ENCODE peak calls at places on chromosomes 12 and 14, in five cellular contexts. C is HepG2, Y is neuronal stem cell, R is fibroblast of lung, O is mammary epithelial cell. M is an unnamed sample.

GRCh38 chr14:39050389-39050788 is 52.6 kb downstream of the SEC23A start:
- DNase-seq in Y (no peak), R (peak; percentile 85), O (peak; percentile 88), C (no peak), M (no peak)

GRCh38 chr12:29796823-29797263 is 13.1 kb upstream of the TMTC1 start:
- DNase-seq in C (no peak), Y (no peak), R (peak; percentile 93), O (peak; percentile 81), M (peak; percentile 86)

GRCh38 chr14:77508249-77508648 is 9.6 kb upstream of the ISM2 start:
- DNase-seq in Y (no peak), O (peak; percentile 39), R (peak; percentile 76), C (peak; percentile 91), M (no peak)

GRCh38 chr14:105538481-105539049 is 12.2 kb downstream of the TMEM121 start:
- DNase-seq in R (no peak), C (no peak), O (no peak), Y (no peak), M (no peak)

GRCh38 chr12:57483466-57483865 is 3.8 kb upstream of the ARHGAP9 start:
- DNase-seq in R (peak; percentile 86), O (no peak), C (no peak), Y (no peak), M (no peak)

GRCh38 chr14:58882577-58883018 is 244.8 kb downstream of the DACT1 start:
- DNase-seq in R (peak; percentile 81), C (no peak), O (no peak), Y (no peak), M (peak; percentile 42)

GRCh38 chr14:76887196-76887595 is 61.0 kb downstream of the LRRC74A start:
- DNase-seq in C (no peak), Y (no peak), R (no peak), O (no peak), M (peak; percentile 38)

GRCh38 chr12:50862316-50862715 is 19.6 kb downstream of the TMPRSS12 start:
- DNase-seq in O (peak; percentile 55), Y (no peak), R (peak; percentile 66), C (no peak), M (peak; percentile 51)

GRCh38 chr12:64931321-64931720 is 106.9 kb downstream of the TBC1D30 start:
- DNase-seq in C (no peak), R (no peak), Y (no peak), O (no peak), M (no peak)

GRCh38 chr12:10082057-10082874 is 16.5 kb downstream of the CLEC1A start:
- DNase-seq in Y (no peak), O (peak; percentile 6), R (no peak), C (no peak), M (no peak)

GRCh38 chr14:33455998-33456397 is 494.9 kb downstream of the EGLN3 start:
- DNase-seq in O (no peak), R (peak; percentile 34), C (no peak), Y (no peak), M (no peak)

GRCh38 chr12:38160318-38161122 is 156.1 kb upstream of the ALG10B start:
- DNase-seq in C (no peak), O (no peak), R (no peak), Y (no peak), M (no peak)

GRCh38 chr12:38161123-38162000 is 155.2 kb upstream of the ALG10B start:
- DNase-seq in O (no peak), Y (no peak), R (no peak), C (no peak), M (no peak)

GRCh38 chr12:38163442-38163801 is 153.2 kb upstream of the ALG10B start:
- DNase-seq in O (no peak), Y (no peak), C (no peak), R (no peak), M (no peak)

GRCh38 chr12:38162708-38163441 is 153.7 kb upstream of the ALG10B start:
- DNase-seq in Y (no peak), C (no peak), O (no peak), R (no peak), M (no peak)

GRCh38 chr12:38162013-38162412 is 154.6 kb upstream of the ALG10B start:
- DNase-seq in Y (no peak), C (no peak), O (no peak), R (no peak), M (no peak)
- H3K9me3 ChIP-seq in Y (no peaks in the 10 kb centered on the region), C (no peaks in the 10 kb centered on the region), O (no peaks in the 10 kb centered on the region), R (no peaks in the 10 kb centered on the region), M (no peaks in the 10 kb centered on the region)

DNA sequence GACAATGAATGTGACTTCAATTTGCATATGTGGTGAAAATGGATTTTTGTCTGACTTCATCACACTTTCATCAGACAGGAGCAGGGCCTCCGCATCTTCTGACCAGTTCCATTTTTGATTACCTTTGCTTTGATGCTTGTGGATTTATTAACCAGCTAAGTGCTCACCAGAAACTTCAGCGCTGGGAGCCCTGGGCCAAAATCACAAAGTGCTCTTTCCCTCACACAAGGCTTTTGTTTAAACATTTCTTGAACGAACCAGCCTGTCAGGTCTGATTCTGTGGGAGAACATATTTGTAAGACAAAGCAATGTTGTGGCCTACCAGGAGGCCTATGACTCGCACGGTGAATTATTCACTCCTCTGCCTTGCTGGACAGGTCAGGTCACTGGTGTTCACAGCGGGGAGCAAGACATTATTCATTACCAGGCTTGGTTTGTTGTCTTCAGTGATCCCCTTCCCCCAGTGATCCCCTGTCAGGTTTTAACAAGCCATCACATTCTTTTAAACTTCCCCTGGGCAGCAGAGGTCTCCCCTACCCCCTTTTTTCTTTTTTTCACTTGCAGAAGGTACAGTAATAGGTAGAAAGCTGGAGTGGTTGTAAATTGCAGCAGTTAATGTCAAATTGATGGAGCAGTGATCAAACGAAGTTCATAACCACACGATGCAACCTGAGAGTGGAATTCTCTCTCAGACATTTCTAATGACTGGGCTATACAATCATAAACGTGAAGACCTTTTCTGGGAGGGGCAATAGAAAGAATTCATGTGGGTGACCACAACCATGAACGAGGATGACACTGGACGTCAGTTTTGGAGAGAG is 167.5 kb upstream of the PRICKLE1 start:
- DNase-seq in C (no peak), R (peak; percentile 100), O (peak; percentile 98), Y (peak; percentile 46), M (peak; percentile 89)
- H3K4me3 ChIP-seq in C (no peak overlapping the region), R (no peak overlapping the region), O (no peak overlapping the region), Y (no peak overlapping the region), M (no peak overlapping the region)

GRCh38 chr14:50469982-50470381 is 62.4 kb downstream of the MAP4K5 start:
- DNase-seq in O (no peak), Y (no peak), C (no peak), R (no peak), M (no peak)
- H3K9me3 ChIP-seq in O (peaks cover 30% of the 10 kb centered on the region), Y (peaks cover 96% of the 10 kb centered on the region), C (peaks cover 10% of the 10 kb centered on the region), R (no peaks in the 10 kb centered on the region), M (peaks cover 9% of the 10 kb centered on the region)

GRCh38 chr14:61491224-61491623 is 169.8 kb downstream of the PRKCH start:
- DNase-seq in O (no peak), C (peak; percentile 84), Y (no peak), R (no peak), M (no peak)

GRCh38 chr14:61491876-61492440 is 170.6 kb downstream of the PRKCH start:
- DNase-seq in C (no peak), O (no peak), Y (no peak), R (no peak), M (no peak)

GRCh38 chr14:61492474-61492873 is 171.1 kb downstream of the PRKCH start:
- DNase-seq in O (no peak), Y (no peak), R (no peak), C (no peak), M (no peak)

GRCh38 chr14:61493996-61494395 is 172.6 kb downstream of the PRKCH start:
- DNase-seq in C (no peak), Y (no peak), R (no peak), O (no peak), M (no peak)

GRCh38 chr14:61493239-61493638 is 171.9 kb downstream of the PRKCH start:
- DNase-seq in R (peak; percentile 97), Y (no peak), O (peak; percentile 41), C (no peak), M (peak; percentile 75)
- H3K4me3 ChIP-seq in R (no peak overlapping the region), Y (no peak overlapping the region), O (no peak overlapping the region), C (no peak overlapping the region), M (no peak overlapping the region)

DNA sequence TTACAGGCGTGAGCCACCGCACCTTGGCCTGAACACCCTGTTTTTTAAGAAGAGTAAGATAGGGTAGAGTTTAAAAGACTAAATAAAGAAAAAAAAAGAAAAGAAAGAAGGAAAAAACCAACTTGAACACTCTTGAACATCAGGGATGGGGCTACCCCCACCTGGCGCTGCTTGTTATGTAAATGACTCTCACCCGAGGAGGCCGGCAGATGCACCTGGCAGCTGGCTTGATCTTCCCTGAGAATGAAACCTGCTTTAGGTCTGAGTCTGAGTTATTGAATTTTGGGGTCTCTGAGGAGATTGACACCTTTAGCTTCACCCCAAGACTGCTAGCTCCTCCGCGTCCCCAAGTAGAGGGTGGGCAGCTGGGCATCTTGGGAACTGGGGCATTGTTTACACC is 15.5 kb upstream of the MEG3 start:
- DNase-seq in C (no peak), O (no peak), Y (no peak), R (no peak), M (no peak)
- H3K9me3 ChIP-seq in C (peaks cover 52% of the 10 kb centered on the region), O (peaks cover 16% of the 10 kb centered on the region), Y (peaks cover 45% of the 10 kb centered on the region), R (no peaks in the 10 kb centered on the region), M (no peaks in the 10 kb centered on the region)

DNA sequence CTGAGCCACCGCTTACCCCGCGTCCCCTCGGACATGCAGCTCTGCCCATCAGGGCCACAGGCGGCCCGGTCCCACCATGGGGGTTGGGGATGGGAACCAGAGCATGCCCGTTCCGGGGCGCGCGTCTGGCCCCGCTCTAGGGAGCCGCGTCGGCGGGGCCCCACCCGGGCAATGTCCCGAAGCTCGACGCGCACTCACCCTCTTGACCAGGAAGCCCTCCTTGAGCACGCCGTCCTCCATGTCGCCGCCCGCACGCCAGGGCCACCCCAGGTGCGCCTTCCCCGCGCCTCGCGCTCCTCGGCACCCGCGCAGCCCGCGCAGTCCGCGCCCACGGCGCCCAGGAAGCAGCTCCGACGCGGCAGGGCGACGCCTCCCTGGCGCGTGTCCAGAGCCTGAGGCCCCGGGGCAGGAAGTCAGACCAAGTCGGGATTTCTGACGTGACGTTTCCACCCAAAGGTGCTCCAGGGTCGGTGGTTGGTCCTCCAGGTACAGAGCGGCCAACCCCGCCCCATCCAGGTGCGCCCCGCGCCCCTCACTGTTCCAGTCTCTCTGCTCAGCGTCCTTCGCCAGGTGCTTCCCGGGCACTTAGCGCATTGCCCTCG is at the start of gene PLEK2:
- DNase-seq in Y (no peak), O (peak; percentile 92), C (no peak), R (peak; percentile 42), M (peak; percentile 30)
- H3K4me3 ChIP-seq in Y (peak within 1 kb of the TSS; percentile 72), O (peak within 1 kb of the TSS; percentile 76), C (no peak within 1 kb of the TSS), R (peak within 1 kb of the TSS; percentile 24), M (no peak within 1 kb of the TSS)

GRCh38 chr12:34397591-34398365 is 375.5 kb downstream of the ALG10 start:
- DNase-seq in C (no peak), O (no peak), R (no peak), Y (no peak), M (no peak)

GRCh38 chr12:34394211-34395055 is 372.1 kb downstream of the ALG10 start:
- DNase-seq in Y (no peak), R (no peak), O (no peak), C (no peak), M (no peak)

GRCh38 chr12:34395056-34396005 is 373.0 kb downstream of the ALG10 start:
- DNase-seq in Y (no peak), R (no peak), C (no peak), O (no peak), M (no peak)

GRCh38 chr12:34396861-34397590 is 374.7 kb downstream of the ALG10 start:
- DNase-seq in C (no peak), Y (no peak), O (no peak), R (no peak), M (no peak)

GRCh38 chr12:34396006-34396860 is 373.9 kb downstream of the ALG10 start:
- DNase-seq in O (no peak), Y (no peak), R (no peak), C (no peak), M (no peak)
- H3K9me3 ChIP-seq in O (peaks cover 54% of the 10 kb centered on the region), Y (no peaks in the 10 kb centered on the region), R (no peaks in the 10 kb centered on the region), C (no peaks in the 10 kb centered on the region), M (no peaks in the 10 kb centered on the region)

M was measured in MG63.